ENCODE peak calls at places on chromosomes 12 and 14, in nine cellular contexts. One of them, this sample, is unnamed. For H3K4me1, the result is how much of the 10 kb centered on the place peaks cover.

GRCh38 chr14:37859177-37859576 is 263.7 kb downstream of the TTC6 start:
- DNase-seq in transverse colon: no peak
- DNase-seq in HepG2: no peak
- DNase-seq in K562: no peak
- DNase-seq in A549: no peak
- DNase-seq in suprapubic skin: no peak
- DNase-seq in ovary: no peak
- DNase-seq in sigmoid colon: no peak
- DNase-seq in stomach: no peak
- DNase-seq in this sample: no peak

GRCh38 chr14:54722791-54723432 is 156.0 kb downstream of the SAMD4A start:
- DNase-seq in suprapubic skin: no peak
- DNase-seq in transverse colon: no peak
- DNase-seq in stomach: no peak
- DNase-seq in A549: peak
- DNase-seq in HepG2: peak
- DNase-seq in K562: no peak
- DNase-seq in ovary: no peak
- DNase-seq in sigmoid colon: no peak
- DNase-seq in this sample: no peak

GRCh38 chr14:89723930-89724915 is 230.3 kb downstream of the EFCAB11 start:
- DNase-seq in ovary: no peak
- DNase-seq in transverse colon: no peak
- DNase-seq in sigmoid colon: no peak
- DNase-seq in HepG2: no peak
- DNase-seq in suprapubic skin: no peak
- DNase-seq in stomach: no peak
- DNase-seq in A549: no peak
- DNase-seq in K562: no peak
- DNase-seq in this sample: no peak

GRCh38 chr12:7175493-7175892 is 14.0 kb upstream of the PEX5 start:
- DNase-seq in K562: no peak
- DNase-seq in HepG2: no peak
- DNase-seq in transverse colon: no peak
- DNase-seq in sigmoid colon: no peak
- DNase-seq in stomach: no peak
- DNase-seq in ovary: no peak
- DNase-seq in A549: no peak
- DNase-seq in suprapubic skin: no peak
- DNase-seq in this sample: no peak

GRCh38 chr12:2384533-2385328 is 331.9 kb downstream of the CACNA1C start:
- DNase-seq in ovary: peak
- DNase-seq in sigmoid colon: no peak
- DNase-seq in suprapubic skin: peak
- DNase-seq in stomach: no peak
- DNase-seq in transverse colon: no peak
- DNase-seq in A549: no peak
- DNase-seq in HepG2: no peak
- DNase-seq in K562: no peak
- DNase-seq in this sample: no peak

GRCh38 chr12:98503343-98503592 is 12.1 kb upstream of the TMPO start:
- DNase-seq in ovary: peak
- DNase-seq in transverse colon: peak
- DNase-seq in A549: peak
- DNase-seq in HepG2: peak
- DNase-seq in stomach: peak
- DNase-seq in sigmoid colon: peak
- DNase-seq in K562: peak
- DNase-seq in suprapubic skin: peak
- DNase-seq in this sample: peak

GRCh38 chr12:32149489-32149888 is 42.8 kb downstream of the BICD1 start:
- DNase-seq in sigmoid colon: no peak
- DNase-seq in ovary: no peak
- DNase-seq in A549: no peak
- DNase-seq in transverse colon: no peak
- DNase-seq in stomach: no peak
- DNase-seq in HepG2: no peak
- DNase-seq in suprapubic skin: no peak
- DNase-seq in K562: no peak
- DNase-seq in this sample: no peak

GRCh38 chr14:33730163-33730562 is 220.7 kb downstream of the EGLN3 start:
- DNase-seq in sigmoid colon: no peak
- DNase-seq in suprapubic skin: no peak
- DNase-seq in transverse colon: no peak
- DNase-seq in ovary: no peak
- DNase-seq in K562: no peak
- DNase-seq in stomach: no peak
- DNase-seq in HepG2: no peak
- DNase-seq in A549: no peak
- DNase-seq in this sample: no peak

GRCh38 chr12:128609861-128610260 is 213.9 kb downstream of the SLC15A4 start:
- DNase-seq in stomach: no peak
- DNase-seq in HepG2: no peak
- DNase-seq in transverse colon: no peak
- DNase-seq in suprapubic skin: no peak
- DNase-seq in ovary: no peak
- DNase-seq in A549: no peak
- DNase-seq in K562: no peak
- DNase-seq in sigmoid colon: peak
- DNase-seq in this sample: no peak

GRCh38 chr12:6229224-6229748 is 29.1 kb downstream of the CD9 start:
- DNase-seq in K562: no peak
- DNase-seq in stomach: peak
- DNase-seq in A549: no peak
- DNase-seq in sigmoid colon: peak
- DNase-seq in ovary: no peak
- DNase-seq in suprapubic skin: no peak
- DNase-seq in transverse colon: peak
- DNase-seq in HepG2: no peak
- DNase-seq in this sample: no peak

GRCh38 chr12:24546661-24547060 is 402.2 kb downstream of the BCAT1 start:
- DNase-seq in transverse colon: no peak
- DNase-seq in ovary: no peak
- DNase-seq in sigmoid colon: no peak
- DNase-seq in A549: no peak
- DNase-seq in suprapubic skin: no peak
- DNase-seq in stomach: no peak
- DNase-seq in HepG2: no peak
- DNase-seq in K562: no peak
- DNase-seq in this sample: no peak

GRCh38 chr12:93174473-93174872 is 203.3 kb upstream of the NUDT4 start:
- DNase-seq in HepG2: no peak
- DNase-seq in K562: no peak
- DNase-seq in sigmoid colon: no peak
- DNase-seq in ovary: no peak
- DNase-seq in stomach: no peak
- DNase-seq in A549: no peak
- DNase-seq in transverse colon: no peak
- DNase-seq in suprapubic skin: no peak
- DNase-seq in this sample: no peak

GRCh38 chr14:29724991-29725390 is 202.7 kb downstream of the PRKD1 start:
- DNase-seq in HepG2: no peak
- DNase-seq in K562: no peak
- DNase-seq in ovary: no peak
- DNase-seq in sigmoid colon: no peak
- DNase-seq in transverse colon: no peak
- DNase-seq in stomach: no peak
- DNase-seq in A549: peak
- DNase-seq in suprapubic skin: no peak
- DNase-seq in this sample: no peak

DNA sequence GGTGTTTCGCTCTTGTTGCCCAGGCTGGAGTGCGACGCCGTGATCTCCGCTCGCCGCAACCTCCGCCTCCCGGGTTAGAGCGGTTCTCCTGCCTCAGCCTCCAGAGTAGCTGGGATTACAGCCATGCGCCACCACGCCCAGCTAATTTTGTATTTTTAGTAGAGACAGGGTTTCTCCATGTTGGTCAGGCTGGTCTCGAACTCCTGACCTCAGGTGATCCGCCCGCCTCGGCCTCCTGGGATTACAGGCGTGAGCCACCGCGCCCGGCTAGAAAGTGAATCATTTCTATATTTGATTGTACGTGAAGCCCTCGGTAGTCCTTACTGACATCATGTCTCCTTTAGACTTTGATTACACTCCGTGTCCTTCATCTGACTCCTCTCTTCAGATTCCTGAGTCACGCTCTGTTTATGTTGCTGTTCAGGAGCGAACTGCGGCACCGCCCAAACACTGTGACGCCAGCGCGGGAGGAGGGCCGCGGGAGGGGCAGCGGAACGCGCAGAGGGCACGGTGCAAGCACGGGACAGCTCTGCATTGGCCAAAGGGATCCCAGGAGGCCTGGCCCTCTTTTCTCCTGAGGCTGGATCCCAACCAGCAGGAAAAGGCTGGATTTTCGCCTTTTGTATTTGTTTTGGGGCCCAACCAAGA is 578 bp upstream of the GABARAPL1 start:
- DNase-seq in K562: peak
- DNase-seq in suprapubic skin: peak
- DNase-seq in ovary: peak
- DNase-seq in transverse colon: peak
- DNase-seq in HepG2: peak
- DNase-seq in stomach: peak
- DNase-seq in sigmoid colon: peak
- DNase-seq in A549: peak
- DNase-seq in this sample: peak
- TF ChIP-seq POLR2A in K562: peak
- TF ChIP-seq POLR2A in suprapubic skin: no peak
- TF ChIP-seq POLR2A in ovary: peak
- TF ChIP-seq POLR2A in transverse colon: peak
- TF ChIP-seq POLR2A in HepG2: peak
- TF ChIP-seq POLR2A in stomach: peak
- TF ChIP-seq POLR2A in sigmoid colon: peak
- TF ChIP-seq POLR2A in A549: no peak
- TF ChIP-seq POLR2A in this sample: peak

DNA sequence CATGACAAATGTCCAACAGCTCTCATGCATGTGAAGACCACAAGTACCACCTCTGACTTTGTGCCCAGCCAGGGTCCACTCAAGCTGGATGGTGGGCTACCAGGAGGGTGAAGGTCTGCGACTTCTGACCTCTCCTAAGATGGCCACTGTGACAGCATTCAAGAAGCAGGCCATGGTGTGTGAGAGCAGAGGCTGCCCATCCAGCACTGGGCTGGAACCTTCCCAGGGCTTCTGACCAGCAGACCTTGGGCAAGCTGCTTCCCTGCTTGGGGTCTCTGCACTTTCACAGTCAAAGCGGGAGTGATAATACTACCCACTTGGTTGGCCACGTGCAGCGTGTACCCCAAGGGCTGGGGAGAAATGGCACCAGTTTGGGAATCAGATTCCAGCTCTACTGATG is 10.4 kb downstream of the MMAB start:
- DNase-seq in HepG2: no peak
- DNase-seq in A549: no peak
- DNase-seq in transverse colon: no peak
- DNase-seq in suprapubic skin: no peak
- DNase-seq in K562: no peak
- DNase-seq in sigmoid colon: no peak
- DNase-seq in ovary: no peak
- DNase-seq in stomach: no peak
- DNase-seq in this sample: no peak
- H3K4me1 ChIP-seq in HepG2: under half
- H3K4me1 ChIP-seq in A549: under half
- H3K4me1 ChIP-seq in transverse colon: under half
- H3K4me1 ChIP-seq in suprapubic skin: under half
- H3K4me1 ChIP-seq in K562: under half
- H3K4me1 ChIP-seq in sigmoid colon: under half
- H3K4me1 ChIP-seq in ovary: under half
- H3K4me1 ChIP-seq in stomach: under half
- H3K4me1 ChIP-seq in this sample: under half

DNA sequence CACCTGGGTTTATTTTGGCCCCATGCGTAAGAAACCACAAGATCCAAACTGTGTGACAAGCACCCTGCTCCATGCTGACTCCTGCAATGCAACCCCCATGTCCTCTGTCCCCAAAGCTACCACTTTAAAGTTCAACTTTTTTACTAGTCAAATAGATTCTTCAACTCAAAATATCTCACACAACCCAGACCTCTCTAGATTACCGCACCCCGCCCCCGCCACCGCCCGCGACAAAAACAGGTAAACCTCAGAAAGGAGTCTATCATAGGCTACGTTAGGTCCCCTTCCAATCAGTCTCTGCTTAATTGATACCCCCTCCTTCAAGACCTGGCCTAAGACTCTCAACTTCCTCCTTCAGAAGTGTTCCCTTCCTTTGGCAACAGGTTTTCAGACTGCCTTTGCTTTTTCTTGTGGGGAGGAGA is 2.2 kb downstream of the ZFP36L1 start:
- DNase-seq in sigmoid colon: no peak
- DNase-seq in HepG2: no peak
- DNase-seq in stomach: peak
- DNase-seq in suprapubic skin: no peak
- DNase-seq in ovary: no peak
- DNase-seq in transverse colon: no peak
- DNase-seq in A549: no peak
- DNase-seq in K562: no peak
- DNase-seq in this sample: no peak
- TF ChIP-seq EP300 in sigmoid colon: no peak
- TF ChIP-seq EP300 in HepG2: no peak
- TF ChIP-seq EP300 in stomach: no peak
- TF ChIP-seq EP300 in suprapubic skin: no peak
- TF ChIP-seq EP300 in ovary: no peak
- TF ChIP-seq EP300 in transverse colon: no peak
- TF ChIP-seq EP300 in A549: no peak
- TF ChIP-seq EP300 in K562: no peak
- TF ChIP-seq EP300 in this sample: no peak

GRCh38 chr12:65891987-65892481 is 67.8 kb downstream of the HMGA2 start:
- DNase-seq in sigmoid colon: peak
- DNase-seq in HepG2: no peak
- DNase-seq in suprapubic skin: peak
- DNase-seq in K562: no peak
- DNase-seq in ovary: peak
- DNase-seq in stomach: peak
- DNase-seq in A549: peak
- DNase-seq in transverse colon: peak
- DNase-seq in this sample: peak
- TF ChIP-seq POLR2A in sigmoid colon: no peak
- TF ChIP-seq POLR2A in HepG2: no peak
- TF ChIP-seq POLR2A in suprapubic skin: no peak
- TF ChIP-seq POLR2A in K562: no peak
- TF ChIP-seq POLR2A in ovary: no peak
- TF ChIP-seq POLR2A in stomach: no peak
- TF ChIP-seq POLR2A in A549: no peak
- TF ChIP-seq POLR2A in transverse colon: no peak
- TF ChIP-seq POLR2A in this sample: no peak